ENCODE peak calls at places on chromosomes 16 and 17, in five cellular contexts. One of them, this sample, is unnamed.

GRCh38 chr17:5019475-5019956 is 15.7 kb downstream of the SLC52A1 start:
- DNase-seq in NCI-H460: no peak
- DNase-seq in stimulated activated naive CD4-positive, alpha-beta T cell: peak; percentile 16
- DNase-seq in breast epithelium: no peak
- DNase-seq in lung: no peak
- DNase-seq in this sample: peak; percentile 57

GRCh38 chr16:80751167-80751566 is 53.2 kb downstream of the CDYL2 start:
- DNase-seq in NCI-H460: no peak
- DNase-seq in lung: peak; percentile 32
- DNase-seq in breast epithelium: no peak
- DNase-seq in stimulated activated naive CD4-positive, alpha-beta T cell: no peak
- DNase-seq in this sample: no peak

GRCh38 chr17:75707096-75707720 is 14.1 kb upstream of the ITGB4 start:
- DNase-seq in NCI-H460: peak; percentile 60
- DNase-seq in breast epithelium: no peak
- DNase-seq in lung: peak; percentile 43
- DNase-seq in stimulated activated naive CD4-positive, alpha-beta T cell: no peak
- DNase-seq in this sample: no peak

GRCh38 chr16:30541502-30542329 is 7.1 kb upstream of the ZNF747 start:
- DNase-seq in stimulated activated naive CD4-positive, alpha-beta T cell: no peak
- DNase-seq in NCI-H460: no peak
- DNase-seq in lung: no peak
- DNase-seq in breast epithelium: no peak
- DNase-seq in this sample: no peak

GRCh38 chr17:74182041-74182783 is 21.3 kb upstream of the RPL38 start:
- DNase-seq in lung: no peak
- DNase-seq in NCI-H460: no peak
- DNase-seq in stimulated activated naive CD4-positive, alpha-beta T cell: no peak
- DNase-seq in breast epithelium: no peak
- DNase-seq in this sample: no peak

GRCh38 chr17:27609606-27610303 is 21.2 kb upstream of the LGALS9 start:
- DNase-seq in NCI-H460: peak; percentile 37
- DNase-seq in stimulated activated naive CD4-positive, alpha-beta T cell: no peak
- DNase-seq in breast epithelium: no peak
- DNase-seq in lung: no peak
- DNase-seq in this sample: peak; percentile 26

GRCh38 chr17:2723505-2723996 is 12.0 kb upstream of the CLUH start:
- DNase-seq in stimulated activated naive CD4-positive, alpha-beta T cell: no peak
- DNase-seq in breast epithelium: no peak
- DNase-seq in NCI-H460: no peak
- DNase-seq in lung: no peak
- DNase-seq in this sample: no peak

GRCh38 chr17:53141280-53141679 is 681.4 kb upstream of the KIF2B start:
- DNase-seq in lung: no peak
- DNase-seq in NCI-H460: no peak
- DNase-seq in stimulated activated naive CD4-positive, alpha-beta T cell: no peak
- DNase-seq in breast epithelium: no peak
- DNase-seq in this sample: no peak

GRCh38 chr16:83652898-83653297 is 154.9 kb upstream of the HSBP1 start:
- DNase-seq in breast epithelium: no peak
- DNase-seq in lung: no peak
- DNase-seq in NCI-H460: no peak
- DNase-seq in stimulated activated naive CD4-positive, alpha-beta T cell: no peak
- DNase-seq in this sample: no peak

GRCh38 chr16:86242244-86243122 is 267.8 kb upstream of the FOXF1 start:
- DNase-seq in stimulated activated naive CD4-positive, alpha-beta T cell: no peak
- DNase-seq in lung: no peak
- DNase-seq in NCI-H460: no peak
- DNase-seq in breast epithelium: peak; percentile 2
- DNase-seq in this sample: no peak

GRCh38 chr17:21283482-21284318 is 811 bp upstream of the MAP2K3 start:
- DNase-seq in breast epithelium: no peak
- DNase-seq in lung: no peak
- DNase-seq in NCI-H460: no peak
- DNase-seq in stimulated activated naive CD4-positive, alpha-beta T cell: no peak
- DNase-seq in this sample: no peak

This sample was measured in naive thymus-derived CD8-positive, alpha-beta T cell.